ENCODE peak calls at places on chromosome 11, in ten cellular contexts. N, D, Q, U, R, I, X, B, W and O are unnamed samples.

GRCh38 chr11:47918882-47919495 is 61.4 kb upstream of the PTPRJ start:
- DNase-seq in N (no peak), D (peak), Q (no peak), U (no peak), R (no peak), I (no peak), X (peak), B (peak), W (no peak), O (no peak)

GRCh38 chr11:77020751-77021150 is 13.4 kb upstream of the B3GNT6 start:
- DNase-seq in N (no peak), D (no peak), Q (no peak), U (no peak), R (no peak), I (no peak), X (no peak), B (no peak), W (no peak), O (no peak)

GRCh38 chr11:64036081-64037026 is 623 bp downstream of the FLRT1 start:
- DNase-seq in N (no peak), D (peak), Q (no peak), U (no peak), R (peak), I (no peak), X (peak), B (no peak), W (no peak), O (peak)

GRCh38 chr11:47047972-47048371 is 111.4 kb downstream of the CSTPP1 start:
- DNase-seq in N (no peak), D (no peak), Q (no peak), U (no peak), R (no peak), I (no peak), X (no peak), B (no peak), W (no peak), O (no peak)

GRCh38 chr11:110497204-110497987 is 67.6 kb downstream of the FDX1 start:
- DNase-seq in N (no peak), D (peak), Q (no peak), U (no peak), R (no peak), I (no peak), X (no peak), B (no peak), W (no peak), O (no peak)

GRCh38 chr11:67303989-67304411 is 670 bp downstream of the SSH3 start:
- DNase-seq in N (peak), D (no peak), Q (no peak), U (peak), R (no peak), I (no peak), X (no peak), B (peak), W (peak), O (peak)

GRCh38 chr11:119148855-119149370 is at the start of gene ABCG4:
- DNase-seq in N (peak), D (no peak), Q (no peak), U (peak), R (peak), I (no peak), X (peak), B (no peak), W (peak), O (peak)

GRCh38 chr11:92964471-92964870 is 5.0 kb upstream of the MTNR1B start:
- DNase-seq in N (no peak), D (no peak), Q (no peak), U (no peak), R (no peak), I (no peak), X (no peak), B (no peak), W (peak), O (no peak)

GRCh38 chr11:63553759-63554158 is 9.4 kb downstream of the PLAAT2 start:
- DNase-seq in N (peak), D (no peak), Q (peak), U (no peak), R (peak), I (no peak), X (no peak), B (no peak), W (no peak), O (peak)